ENCODE peak calls at places on chromosomes 2 and 18, in six cellular contexts. M is MM.1S, C is hepatocyte, P is HCT116, O is GM23248, I is neural progenitor cell. Q is an unnamed sample.
A peak's percentile ranks its signal among the peaks of the same experiment; 100 is the strongest.

GRCh38 chr2:174195253-174195652 is 53.1 kb downstream of the OLA1 start:
- DNase-seq in C (no peak), I (no peak), P (no peak), M (no peak), O (no peak), Q (no peak)

GRCh38 chr18:13868501-13869271 is 44.7 kb downstream of the MC5R start:
- DNase-seq in C (no peak), O (no peak), I (peak; percentile 43), M (no peak), P (no peak), Q (no peak)

GRCh38 chr2:168944065-168944464 is 43.0 kb downstream of the G6PC2 start:
- DNase-seq in O (no peak), I (peak; percentile 50), P (no peak), C (no peak), M (no peak), Q (no peak)

GRCh38 chr2:28713582-28714292 is 37.9 kb upstream of the PPP1CB start:
- DNase-seq in M (no peak), I (no peak), P (no peak), O (peak; percentile 80), C (no peak), Q (no peak)

GRCh38 chr18:21914739-21915319 is 174.2 kb downstream of the MIB1 start:
- DNase-seq in I (peak; percentile 77), O (peak; percentile 70), C (peak; percentile 78), P (peak; percentile 59), M (no peak), Q (peak; percentile 15)

GRCh38 chr2:143575340-143575739 is 446.1 kb downstream of the ARHGAP15 start:
- DNase-seq in O (peak; percentile 24), I (peak; percentile 46), M (no peak), P (peak; percentile 7), C (no peak), Q (peak; percentile 7)

GRCh38 chr2:109129921-109130725 is 1.1 kb downstream of the SH3RF3 start:
- DNase-seq in M (peak; percentile 45), O (peak; percentile 49), C (no peak), I (peak; percentile 34), P (no peak), Q (no peak)

GRCh38 chr2:160255401-160255800 is 55.3 kb upstream of the ITGB6 start:
- DNase-seq in O (no peak), P (no peak), C (no peak), M (no peak), I (no peak), Q (no peak)

GRCh38 chr2:239020541-239021041 is 172.7 kb downstream of the TWIST2 start:
- DNase-seq in O (no peak), P (no peak), M (no peak), I (no peak), C (no peak), Q (no peak)

GRCh38 chr2:120421126-120421829 is 75.3 kb downstream of the INHBB start:
- DNase-seq in P (no peak), I (no peak), M (no peak), O (no peak), C (no peak), Q (no peak)

GRCh38 chr2:196481323-196481695 is 158.2 kb upstream of the CCDC150 start:
- DNase-seq in M (no peak), O (peak; percentile 95), I (no peak), C (peak; percentile 19), P (no peak), Q (no peak)

GRCh38 chr2:209771474-209772292 is at the start of gene UNC80:
- DNase-seq in M (no peak), C (peak; percentile 91), O (peak; percentile 79), I (peak; percentile 94), P (no peak), Q (no peak)

GRCh38 chr2:9782197-9782719 is 61.0 kb upstream of the TAF1B start:
- DNase-seq in M (no peak), P (no peak), O (no peak), I (no peak), C (peak; percentile 68), Q (no peak)

GRCh38 chr2:211745295-211746097 is 793.1 kb downstream of the ERBB4 start:
- DNase-seq in I (peak; percentile 76), O (peak; percentile 75), M (peak; percentile 74), P (peak; percentile 51), C (peak; percentile 82), Q (peak; percentile 67)

GRCh38 chr2:118845005-118845842 is 2.2 kb downstream of the EN1 start:
- DNase-seq in C (no peak), M (no peak), O (peak; percentile 76), I (peak; percentile 59), P (no peak), Q (no peak)

GRCh38 chr2:11157731-11158130 is 2.5 kb downstream of the SLC66A3 start:
- DNase-seq in P (no peak), O (no peak), M (no peak), C (no peak), I (no peak), Q (no peak)

GRCh38 chr2:62765619-62766376 is 60.3 kb downstream of the EHBP1 start:
- DNase-seq in M (no peak), O (peak; percentile 19), P (no peak), I (no peak), C (no peak), Q (no peak)

GRCh38 chr2:1233280-1233679 is 180.0 kb upstream of the TPO start:
- DNase-seq in C (no peak), O (no peak), I (no peak), M (no peak), P (no peak), Q (no peak)

GRCh38 chr2:206164261-206164862 is 4.7 kb downstream of the EEF1B2 start:
- DNase-seq in C (peak; percentile 47), M (peak; percentile 30), I (peak; percentile 36), P (no peak), O (peak; percentile 52), Q (peak; percentile 27)

GRCh38 chr2:6911721-6912120 is 5.5 kb upstream of the RNF144A start:
- DNase-seq in I (no peak), O (no peak), M (no peak), P (no peak), C (no peak), Q (no peak)

GRCh38 chr18:14937271-14937670 is 189.3 kb downstream of the ANKRD30B start:
- DNase-seq in O (no peak), C (no peak), P (no peak), M (no peak), I (no peak), Q (no peak)

GRCh38 chr2:23647563-23647962 is 262.6 kb downstream of the KLHL29 start:
- DNase-seq in O (no peak), M (no peak), C (no peak), I (no peak), P (no peak), Q (no peak)

GRCh38 chr2:73963385-73964120 is 21.2 kb upstream of the TET3 start:
- DNase-seq in M (no peak), I (no peak), O (no peak), C (no peak), P (no peak), Q (no peak)

GRCh38 chr2:181785677-181786344 is 105.5 kb upstream of the NEUROD1 start:
- DNase-seq in O (peak; percentile 81), C (peak; percentile 53), P (peak; percentile 78), M (no peak), I (no peak), Q (no peak)

DNA sequence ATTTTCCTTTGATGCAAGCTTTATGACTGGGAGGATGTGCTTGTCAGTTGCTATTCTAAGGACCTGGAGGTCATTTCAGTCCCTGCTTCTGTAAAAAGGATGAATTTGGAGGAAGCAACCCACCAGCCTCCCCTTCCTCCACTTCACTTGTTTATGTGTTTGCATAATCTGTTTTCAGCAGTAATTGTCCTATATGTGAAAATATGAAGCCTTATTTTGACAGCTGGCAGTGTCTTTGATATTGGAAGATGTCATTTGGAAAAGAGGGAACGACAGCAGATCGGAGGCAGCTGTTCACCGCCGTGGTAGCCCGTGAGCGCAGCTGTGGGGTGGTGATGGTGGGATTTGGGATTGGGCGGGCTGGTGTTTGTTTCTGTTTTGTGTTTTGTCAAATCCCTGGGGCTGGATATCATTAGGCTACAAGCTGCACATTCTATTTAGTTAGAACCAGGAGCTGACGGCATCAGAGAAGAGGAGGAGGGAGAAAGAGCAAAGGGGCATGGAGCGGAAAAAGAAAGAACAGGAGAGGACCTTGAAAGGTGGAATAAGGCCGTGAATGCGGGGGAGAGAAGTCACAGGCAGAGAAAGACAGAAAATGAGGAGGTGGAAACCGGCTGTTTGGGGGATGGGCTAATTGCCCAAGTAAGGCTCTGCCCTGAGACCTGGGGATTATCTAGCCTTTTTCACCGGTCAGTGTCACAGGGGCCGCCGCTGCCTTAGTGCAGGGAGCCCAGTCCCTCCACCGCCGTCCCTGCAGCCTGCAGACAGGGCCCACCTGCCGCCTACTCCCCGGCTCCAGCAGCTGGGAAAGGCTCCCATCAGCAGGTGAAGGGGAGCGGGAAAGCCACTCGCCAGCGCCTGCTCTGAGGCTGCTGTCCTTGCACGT is 87.9 kb downstream of the ZCCHC2 start:
- DNase-seq in C (no peak), M (no peak), P (no peak), I (peak; percentile 80), O (no peak), Q (no peak)
- TF ChIP-seq EZH2phosphoT487 in C (no peak), M (no peak), P (no peak), I (peak; percentile 20), O (no peak), Q (no peak)

GRCh38 chr18:35974181-35974580 is 1.7 kb downstream of the RMP24 start:
- DNase-seq in C (no peak), P (no peak), O (no peak), M (no peak), I (no peak), Q (no peak)
- H3K4me3 ChIP-seq in C (no peak overlapping the region), P (no peak overlapping the region), O (peak overlapping the region; percentile 99), M (no peak overlapping the region), I (no peak overlapping the region), Q (no peak overlapping the region)

GRCh38 chr2:97966545-97967215 is 29.1 kb downstream of the TMEM131 start:
- DNase-seq in M (no peak), C (no peak), O (peak; percentile 39), P (peak; percentile 43), I (no peak), Q (no peak)
- TF ChIP-seq EZH2phosphoT487 in M (no peak), C (no peak), O (no peak), P (no peak), I (no peak), Q (no peak)

DNA sequence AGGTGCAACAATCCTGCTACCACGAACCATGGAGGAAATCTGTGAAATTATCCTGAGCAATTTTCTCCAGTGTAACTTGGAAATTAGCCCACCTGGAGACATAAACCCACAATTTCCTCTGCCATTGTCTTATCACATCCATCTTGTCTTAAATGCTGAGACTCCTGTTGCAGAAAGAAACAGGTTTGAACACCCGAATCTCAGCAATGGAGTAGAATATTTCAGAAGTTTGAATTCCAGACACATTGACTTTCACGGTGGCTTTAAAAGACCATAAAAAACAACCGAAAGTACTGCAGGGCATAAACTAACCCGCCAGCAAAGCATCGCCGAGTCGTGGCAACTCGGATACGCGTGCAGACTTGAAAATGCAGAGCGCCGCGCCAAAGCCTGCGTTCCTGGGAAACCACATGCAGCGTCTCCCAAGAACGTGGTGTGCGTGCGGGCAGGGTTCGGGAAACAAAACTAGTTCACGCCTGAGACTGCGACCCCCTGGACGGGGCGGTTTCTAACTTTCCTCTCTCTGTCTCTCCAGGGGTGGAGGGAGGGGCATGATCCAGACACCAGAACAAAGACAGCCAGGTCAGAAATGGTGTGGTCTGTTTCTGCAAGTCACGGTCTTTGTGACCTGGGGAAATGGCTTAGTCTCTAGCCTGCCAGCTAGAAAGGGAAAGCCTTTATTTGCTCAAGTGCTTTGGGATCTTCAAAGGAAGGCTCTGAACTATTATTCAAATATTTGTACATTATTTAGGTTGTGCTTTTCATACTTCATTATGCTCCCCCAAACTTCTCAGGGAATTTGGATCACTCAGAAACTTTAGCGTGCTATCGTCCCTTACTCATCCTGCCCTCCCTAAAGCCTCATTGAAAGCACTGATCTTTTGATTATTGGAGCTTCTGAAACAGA is 26.9 kb upstream of the KCTD1 start:
- DNase-seq in I (peak; percentile 66), O (peak; percentile 79), C (peak; percentile 64), M (peak; percentile 65), P (no peak), Q (no peak)
- H3K4me3 ChIP-seq in I (peak overlapping the region; percentile 39), O (peak overlapping the region; percentile 66), C (peak overlapping the region; percentile 5), M (peak overlapping the region; percentile 57), P (peak overlapping the region; percentile 57), Q (no peak overlapping the region)

Q was measured in OCI-LY7.